ENCODE peak calls at places on chromosomes 16 and 17, in four cellular contexts. D is activated gamma-delta T cell treated with anti-CD3 and anti-CD28 coated beads, Interleukin-2, amount 50 U/mL, for 16 hours; R is ureter; G is stimulated activated CD4-positive, alpha-beta T cell treated with anti-CD3 and anti-CD28 coated beads, Interleukin-4, amount 100 ng/mL, for 4 hours. B is an unnamed sample.

GRCh38 chr17:32445075-32445427 is 741 bp downstream of the PSMD11 start:
- DNase-seq in R (no peak), D (peak; percentile 25), G (peak; percentile 36), B (no peak)

GRCh38 chr16:85389679-85390470 is 223.2 kb upstream of the GSE1 start:
- DNase-seq in R (peak; percentile 42), G (no peak), D (no peak), B (no peak)

GRCh38 chr16:50812876-50813466 is 71.1 kb downstream of the CYLD start:
- DNase-seq in R (no peak), D (no peak), G (no peak), B (no peak)

GRCh38 chr17:38685485-38685884 is 10.7 kb upstream of the EPOP start:
- DNase-seq in R (no peak), G (no peak), D (no peak), B (no peak)

GRCh38 chr17:74785096-74785980 is 9.2 kb upstream of the NAT9 start:
- DNase-seq in D (no peak), R (no peak), G (no peak), B (no peak)

GRCh38 chr16:28592979-28593553 is 3.8 kb downstream of the SULT1A2 start:
- DNase-seq in D (no peak), R (no peak), G (no peak), B (no peak)

GRCh38 chr17:5464717-5465507 is 3.9 kb downstream of the DHX33 start:
- DNase-seq in R (no peak), D (no peak), G (no peak), B (no peak)

GRCh38 chr17:10984163-10984562 is 146.3 kb upstream of the PIRT start:
- DNase-seq in G (no peak), D (no peak), R (no peak), B (no peak)

GRCh38 chr17:49978501-49978900 is 9.5 kb downstream of the DLX4 start:
- DNase-seq in R (no peak), D (no peak), G (no peak), B (no peak)

GRCh38 chr17:64225410-64225809 is 37.6 kb downstream of the TEX2 start:
- DNase-seq in D (no peak), R (no peak), G (no peak), B (no peak)

GRCh38 chr17:81298325-81298990 is 3.4 kb upstream of the SLC38A10 start:
- DNase-seq in G (no peak), R (no peak), D (no peak), B (no peak)

GRCh38 chr17:2393954-2394749 is 6.7 kb downstream of the MNT start:
- DNase-seq in G (no peak), D (no peak), R (peak; percentile 51), B (no peak)

GRCh38 chr17:289409-289808 is 63.2 kb downstream of the RPH3AL start:
- DNase-seq in D (no peak), G (no peak), R (peak; percentile 33), B (no peak)

GRCh38 chr17:37637956-37638355 is 5.3 kb downstream of the DDX52 start:
- DNase-seq in D (no peak), R (no peak), G (no peak), B (no peak)

GRCh38 chr17:5500247-5500803 is 14.0 kb downstream of the MIS12 start:
- DNase-seq in R (no peak), D (no peak), G (no peak), B (no peak)

GRCh38 chr16:10609410-10609774 is 29.0 kb upstream of the EMP2 start:
- DNase-seq in D (no peak), R (no peak), G (no peak), B (no peak)

GRCh38 chr17:38440614-38441397 is 12.5 kb downstream of the ARHGAP23 start:
- DNase-seq in G (no peak), R (no peak), D (no peak), B (no peak)

GRCh38 chr17:6556121-6557039 is at the start of gene PITPNM3:
- DNase-seq in R (no peak), D (no peak), G (no peak), B (no peak)

B was measured in immature natural killer cell.